ENCODE peak calls at places on chromosomes 4 and X, in four cellular contexts. One of them, this sample, is unnamed.

GRCh38 chr4:92307886-92308285 is 4.1 kb downstream of the GRID2 start:
- DNase-seq in stimulated activated CD8-positive, alpha-beta memory T cell treated with anti-CD3 and anti-CD28 coated beads, Interleukin-7, amount 100 ng/mL, for 1 hour: no peak
- DNase-seq in iris pigment epithelial cell: no peak
- DNase-seq in activated CD4-positive, alpha-beta T cell treated with anti-CD3 and anti-CD28 coated beads, Interleukin-2, amount 10 ng/mL, durations not matched to agents 7 days and 5 days: no peak
- DNase-seq in this sample: no peak

GRCh38 chrX:71540801-71541545 is 8.1 kb downstream of the OGT start:
- DNase-seq in iris pigment epithelial cell: no peak
- DNase-seq in stimulated activated CD8-positive, alpha-beta memory T cell treated with anti-CD3 and anti-CD28 coated beads, Interleukin-7, amount 100 ng/mL, for 1 hour: no peak
- DNase-seq in activated CD4-positive, alpha-beta T cell treated with anti-CD3 and anti-CD28 coated beads, Interleukin-2, amount 10 ng/mL, durations not matched to agents 7 days and 5 days: no peak
- DNase-seq in this sample: no peak

GRCh38 chr4:85741921-85742591 is 267.1 kb downstream of the ARHGAP24 start:
- DNase-seq in activated CD4-positive, alpha-beta T cell treated with anti-CD3 and anti-CD28 coated beads, Interleukin-2, amount 10 ng/mL, durations not matched to agents 7 days and 5 days: no peak
- DNase-seq in iris pigment epithelial cell: no peak
- DNase-seq in stimulated activated CD8-positive, alpha-beta memory T cell treated with anti-CD3 and anti-CD28 coated beads, Interleukin-7, amount 100 ng/mL, for 1 hour: no peak
- DNase-seq in this sample: peak; percentile 25

GRCh38 chr4:1325176-1325480 is 21.9 kb upstream of the UVSSA start:
- DNase-seq in iris pigment epithelial cell: no peak
- DNase-seq in activated CD4-positive, alpha-beta T cell treated with anti-CD3 and anti-CD28 coated beads, Interleukin-2, amount 10 ng/mL, durations not matched to agents 7 days and 5 days: no peak
- DNase-seq in stimulated activated CD8-positive, alpha-beta memory T cell treated with anti-CD3 and anti-CD28 coated beads, Interleukin-7, amount 100 ng/mL, for 1 hour: no peak
- DNase-seq in this sample: no peak

GRCh38 chr4:6198768-6199343 is 1.5 kb downstream of the JAKMIP1 start:
- DNase-seq in iris pigment epithelial cell: peak; percentile 15
- DNase-seq in stimulated activated CD8-positive, alpha-beta memory T cell treated with anti-CD3 and anti-CD28 coated beads, Interleukin-7, amount 100 ng/mL, for 1 hour: no peak
- DNase-seq in activated CD4-positive, alpha-beta T cell treated with anti-CD3 and anti-CD28 coated beads, Interleukin-2, amount 10 ng/mL, durations not matched to agents 7 days and 5 days: peak; percentile 20
- DNase-seq in this sample: no peak

GRCh38 chr4:144575181-144575580 is 70.8 kb upstream of the HHIP start:
- DNase-seq in iris pigment epithelial cell: no peak
- DNase-seq in stimulated activated CD8-positive, alpha-beta memory T cell treated with anti-CD3 and anti-CD28 coated beads, Interleukin-7, amount 100 ng/mL, for 1 hour: no peak
- DNase-seq in activated CD4-positive, alpha-beta T cell treated with anti-CD3 and anti-CD28 coated beads, Interleukin-2, amount 10 ng/mL, durations not matched to agents 7 days and 5 days: no peak
- DNase-seq in this sample: no peak

GRCh38 chrX:153882086-153882498 is 3.9 kb downstream of the L1CAM start:
- DNase-seq in iris pigment epithelial cell: no peak
- DNase-seq in stimulated activated CD8-positive, alpha-beta memory T cell treated with anti-CD3 and anti-CD28 coated beads, Interleukin-7, amount 100 ng/mL, for 1 hour: no peak
- DNase-seq in activated CD4-positive, alpha-beta T cell treated with anti-CD3 and anti-CD28 coated beads, Interleukin-2, amount 10 ng/mL, durations not matched to agents 7 days and 5 days: no peak
- DNase-seq in this sample: no peak

GRCh38 chr4:3302164-3302785 is 9.5 kb downstream of the RGS12 start:
- DNase-seq in activated CD4-positive, alpha-beta T cell treated with anti-CD3 and anti-CD28 coated beads, Interleukin-2, amount 10 ng/mL, durations not matched to agents 7 days and 5 days: peak; percentile 91
- DNase-seq in iris pigment epithelial cell: no peak
- DNase-seq in stimulated activated CD8-positive, alpha-beta memory T cell treated with anti-CD3 and anti-CD28 coated beads, Interleukin-7, amount 100 ng/mL, for 1 hour: peak; percentile 49
- DNase-seq in this sample: no peak

GRCh38 chr4:173801361-173801760 is 271.3 kb upstream of the HAND2 start:
- DNase-seq in activated CD4-positive, alpha-beta T cell treated with anti-CD3 and anti-CD28 coated beads, Interleukin-2, amount 10 ng/mL, durations not matched to agents 7 days and 5 days: no peak
- DNase-seq in stimulated activated CD8-positive, alpha-beta memory T cell treated with anti-CD3 and anti-CD28 coated beads, Interleukin-7, amount 100 ng/mL, for 1 hour: no peak
- DNase-seq in iris pigment epithelial cell: no peak
- DNase-seq in this sample: no peak

GRCh38 chrX:39157006-39157405 is 355.7 kb downstream of the MID1IP1 start:
- DNase-seq in activated CD4-positive, alpha-beta T cell treated with anti-CD3 and anti-CD28 coated beads, Interleukin-2, amount 10 ng/mL, durations not matched to agents 7 days and 5 days: no peak
- DNase-seq in stimulated activated CD8-positive, alpha-beta memory T cell treated with anti-CD3 and anti-CD28 coated beads, Interleukin-7, amount 100 ng/mL, for 1 hour: no peak
- DNase-seq in iris pigment epithelial cell: no peak
- DNase-seq in this sample: no peak

GRCh38 chrX:118520206-118520857 is 24.7 kb downstream of the DOCK11 start:
- DNase-seq in iris pigment epithelial cell: peak; percentile 60
- DNase-seq in activated CD4-positive, alpha-beta T cell treated with anti-CD3 and anti-CD28 coated beads, Interleukin-2, amount 10 ng/mL, durations not matched to agents 7 days and 5 days: no peak
- DNase-seq in stimulated activated CD8-positive, alpha-beta memory T cell treated with anti-CD3 and anti-CD28 coated beads, Interleukin-7, amount 100 ng/mL, for 1 hour: no peak
- DNase-seq in this sample: no peak

GRCh38 chrX:129566081-129566480 is 26.0 kb downstream of the OCRL start:
- DNase-seq in stimulated activated CD8-positive, alpha-beta memory T cell treated with anti-CD3 and anti-CD28 coated beads, Interleukin-7, amount 100 ng/mL, for 1 hour: no peak
- DNase-seq in iris pigment epithelial cell: peak; percentile 34
- DNase-seq in activated CD4-positive, alpha-beta T cell treated with anti-CD3 and anti-CD28 coated beads, Interleukin-2, amount 10 ng/mL, durations not matched to agents 7 days and 5 days: no peak
- DNase-seq in this sample: no peak

GRCh38 chrX:120365320-120365719 is 3.4 kb downstream of the ATP1B4 start:
- DNase-seq in iris pigment epithelial cell: peak; percentile 8
- DNase-seq in activated CD4-positive, alpha-beta T cell treated with anti-CD3 and anti-CD28 coated beads, Interleukin-2, amount 10 ng/mL, durations not matched to agents 7 days and 5 days: peak; percentile 45
- DNase-seq in stimulated activated CD8-positive, alpha-beta memory T cell treated with anti-CD3 and anti-CD28 coated beads, Interleukin-7, amount 100 ng/mL, for 1 hour: no peak
- DNase-seq in this sample: peak; percentile 32

GRCh38 chr4:7938513-7939376 is 916 bp downstream of the AFAP1 start:
- DNase-seq in activated CD4-positive, alpha-beta T cell treated with anti-CD3 and anti-CD28 coated beads, Interleukin-2, amount 10 ng/mL, durations not matched to agents 7 days and 5 days: no peak
- DNase-seq in iris pigment epithelial cell: peak; percentile 28
- DNase-seq in stimulated activated CD8-positive, alpha-beta memory T cell treated with anti-CD3 and anti-CD28 coated beads, Interleukin-7, amount 100 ng/mL, for 1 hour: no peak
- DNase-seq in this sample: no peak